ENCODE peak calls at places on chromosome 2, in eight cellular contexts. L, W, Q, B, S, Y, J and R are unnamed samples. For H3K9me3, the result is how much of the 10 kb centered on the place peaks cover.

GRCh38 chr2:74031203-74031602 is 46.5 kb downstream of the TET3 start:
- DNase-seq in B (no peak), J (no peak), W (no peak), L (no peak), S (no peak), Q (no peak), Y (no peak), R (no peak)

GRCh38 chr2:44952143-44952805 is 10.8 kb downstream of the SIX3 start:
- DNase-seq in L (peak), B (no peak), Y (no peak), S (no peak), Q (peak), J (peak), W (no peak), R (no peak)

GRCh38 chr2:20822535-20823490 is at the start of gene LDAH:
- DNase-seq in B (peak), J (peak), L (peak), S (peak), Y (peak), W (peak), Q (peak), R (peak)

GRCh38 chr2:66507673-66508127 is 72.8 kb downstream of the MEIS1 start:
- DNase-seq in B (no peak), S (no peak), Y (no peak), Q (peak), L (no peak), J (no peak), W (no peak), R (no peak)

GRCh38 chr2:119158563-119159347 is at the start of gene C1QL2:
- DNase-seq in B (no peak), Q (peak), W (no peak), L (no peak), Y (no peak), S (no peak), J (no peak), R (no peak)

GRCh38 chr2:31335921-31336570 is 78.5 kb downstream of the XDH start:
- DNase-seq in L (no peak), B (peak), Q (no peak), S (no peak), J (no peak), W (no peak), Y (no peak), R (no peak)

GRCh38 chr2:236565225-236565624 is 4.4 kb upstream of the ACKR3 start:
- DNase-seq in W (no peak), Y (no peak), S (no peak), J (no peak), L (no peak), B (no peak), Q (no peak), R (no peak)

GRCh38 chr2:68357608-68358337 is 7.3 kb upstream of the PLEK start:
- DNase-seq in J (no peak), Q (peak), W (peak), S (peak), L (peak), B (peak), Y (peak), R (peak)

GRCh38 chr2:86580560-86580959 is 17.3 kb upstream of the CHMP3 start:
- DNase-seq in L (no peak), B (no peak), S (no peak), Y (no peak), Q (no peak), W (no peak), J (no peak), R (no peak)

GRCh38 chr2:86577817-86578456 is 14.7 kb upstream of the CHMP3 start:
- DNase-seq in S (no peak), J (no peak), Y (no peak), B (no peak), Q (no peak), L (no peak), W (no peak), R (no peak)
- TF ChIP-seq CTCF in S (no peak), J (no peak), Y (no peak), B (no peak), Q (no peak), L (no peak), W (no peak), R (no peak)

GRCh38 chr2:171824086-171824485 is 70.0 kb downstream of the SLC25A12 start:
- DNase-seq in Q (no peak), S (no peak), W (no peak), Y (no peak), J (no peak), L (no peak), B (no peak), R (no peak)

GRCh38 chr2:171834286-171834685 is 59.8 kb downstream of the SLC25A12 start:
- DNase-seq in B (no peak), L (no peak), Y (no peak), S (no peak), W (no peak), J (no peak), Q (no peak), R (no peak)

GRCh38 chr2:171832489-171832888 is 61.6 kb downstream of the SLC25A12 start:
- DNase-seq in L (no peak), Q (no peak), S (no peak), B (no peak), J (no peak), Y (no peak), W (no peak), R (no peak)

DNA sequence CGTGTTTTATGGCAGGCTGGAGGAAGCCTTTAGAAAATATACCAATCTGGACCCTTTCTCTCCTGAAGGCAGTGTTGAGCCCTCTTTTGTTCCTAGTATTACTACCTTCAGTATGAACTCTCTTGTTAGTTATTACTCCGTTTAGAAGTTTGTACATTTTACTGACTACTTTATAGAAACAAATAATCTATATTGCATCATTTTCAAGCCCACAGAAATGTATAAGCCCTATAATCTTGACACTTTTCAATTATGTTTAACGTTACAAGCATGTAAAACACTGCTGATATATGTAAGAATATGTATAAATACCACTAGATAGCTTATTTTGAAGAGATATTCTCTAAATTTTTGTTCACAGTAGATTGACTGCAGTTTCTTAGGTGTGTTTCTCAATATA is 64.0 kb downstream of the SLC25A12 start:
- DNase-seq in B (no peak), W (no peak), L (no peak), Y (no peak), J (no peak), S (no peak), Q (no peak), R (no peak)
- H3K9me3 ChIP-seq in B (under half), W (under half), L (under half), Y (under half), J (under half), S (under half), Q (under half), R (under half)

DNA sequence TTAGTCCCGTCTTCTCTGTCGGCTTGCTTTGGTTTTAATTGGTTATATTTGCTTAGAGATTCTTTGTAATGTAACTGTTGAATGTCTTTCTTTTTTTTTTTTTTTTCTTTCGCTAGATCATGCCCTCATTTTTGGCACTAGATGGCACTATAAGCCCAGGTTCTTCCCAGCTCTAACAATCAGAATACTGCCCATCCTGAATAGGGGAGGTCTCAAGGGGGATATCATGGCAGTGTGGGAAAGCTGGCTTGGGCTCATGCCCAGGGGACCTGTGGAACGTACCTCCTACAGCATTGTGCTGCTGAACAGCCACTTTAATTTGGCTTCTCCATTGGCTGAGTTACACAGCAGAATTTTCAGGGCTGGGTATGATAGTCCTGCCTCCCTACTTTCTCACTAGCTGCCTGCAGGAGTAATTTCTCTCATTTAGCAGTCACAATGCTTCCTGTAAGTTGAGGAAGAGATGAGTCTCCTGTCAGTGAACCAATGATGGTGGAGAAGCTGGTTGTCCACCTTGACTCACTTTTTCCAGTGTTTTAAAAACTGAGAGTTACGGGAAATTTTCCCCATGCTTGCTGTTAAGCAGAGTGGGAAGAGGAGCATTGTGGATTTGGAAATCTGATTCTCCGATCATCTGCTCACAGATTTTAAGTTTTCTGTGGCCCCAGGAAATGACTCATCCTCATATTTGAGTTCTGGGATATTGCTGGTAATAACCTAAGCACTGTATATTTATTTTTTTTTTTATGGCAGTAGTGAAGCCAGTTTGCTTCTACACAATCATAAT is 47.2 kb downstream of the RAD51AP2 start:
- DNase-seq in B (peak), Q (peak), S (no peak), L (peak), J (no peak), Y (no peak), W (no peak), R (no peak)
- TF ChIP-seq CTCF in B (peak), Q (peak), S (no peak), L (peak), J (no peak), Y (peak), W (no peak), R (no peak)

GRCh38 chr2:89797320-89798038 is 1106.0 kb downstream of the RPIA start:
- DNase-seq in W (no peak), S (no peak), Q (no peak), Y (no peak), B (no peak), L (no peak), J (no peak), R (no peak)
- H3K9me3 ChIP-seq in W (half or more), S (under half), Q (half or more), Y (half or more), B (under half), L (half or more), J (half or more), R (half or more)

GRCh38 chr2:75720525-75720924 is 9.8 kb upstream of the GCFC2 start:
- DNase-seq in L (no peak), B (no peak), S (no peak), Q (no peak), Y (no peak), J (no peak), W (no peak), R (no peak)

GRCh38 chr2:75710577-75711253 is at the start of gene GCFC2:
- DNase-seq in W (peak), Q (peak), J (peak), S (peak), L (peak), Y (peak), B (peak), R (peak)

GRCh38 chr2:75719616-75720015 is 8.9 kb upstream of the GCFC2 start:
- DNase-seq in Q (no peak), W (no peak), S (no peak), J (no peak), Y (no peak), L (no peak), B (no peak), R (no peak)

DNA sequence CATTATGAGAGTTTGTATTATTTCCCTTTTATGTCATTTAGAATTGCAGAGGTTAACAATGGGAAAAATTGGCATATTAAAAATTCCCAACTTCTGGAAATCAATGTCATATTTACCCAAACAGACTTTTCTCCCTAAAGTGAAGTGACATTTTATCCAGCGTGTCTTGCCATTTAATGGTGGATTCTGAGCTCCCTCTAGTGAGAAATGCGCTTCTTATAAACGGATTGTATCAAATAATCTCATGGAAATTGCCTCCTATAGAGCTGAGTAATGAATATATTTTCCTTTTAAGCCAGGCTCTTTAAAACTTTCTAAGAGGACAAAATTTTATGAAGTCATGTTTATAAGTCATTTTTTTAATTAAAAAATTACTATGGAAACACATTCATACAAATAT is 5.7 kb upstream of the GCFC2 start:
- DNase-seq in J (no peak), L (no peak), Y (no peak), S (no peak), Q (no peak), W (no peak), B (no peak), R (no peak)
- TF ChIP-seq CTCF in J (no peak), L (no peak), Y (no peak), S (no peak), Q (peak), W (no peak), B (no peak), R (no peak)

DNA sequence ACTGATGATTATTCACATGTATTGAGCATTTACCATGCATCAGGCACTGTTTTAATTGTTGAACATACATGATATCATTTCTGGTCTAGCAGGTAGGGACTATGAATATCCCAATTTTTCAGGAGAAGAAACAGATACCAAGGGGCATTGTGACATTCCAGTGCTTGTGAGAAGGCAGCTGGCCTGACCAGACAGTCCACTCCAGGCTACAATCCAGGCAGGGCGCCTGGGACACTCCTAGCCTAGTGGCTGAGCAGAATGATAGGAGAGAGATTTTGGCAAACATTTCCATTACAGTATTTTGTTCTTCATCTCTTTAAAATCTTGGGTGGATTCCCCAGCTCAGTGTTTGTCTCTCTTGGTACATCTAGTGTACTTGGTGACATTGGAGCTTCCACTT is 24.9 kb downstream of the ZNF892 start:
- DNase-seq in J (no peak), L (no peak), B (no peak), W (no peak), Q (no peak), S (no peak), Y (no peak), R (no peak)
- H3K9me3 ChIP-seq in J (under half), L (under half), B (under half), W (half or more), Q (under half), S (under half), Y (half or more), R (under half)